ENCODE peak calls at places on chromosomes 16 and 17, in four cellular contexts. D is H1, F is GM12878, V is K562. T is an unnamed sample.

GRCh38 chr17:81270279-81270678 is 24.8 kb downstream of the SLC38A10 start:
- DNase-seq in D (no peak), F (no peak), V (no peak), T (no peak)

GRCh38 chr17:70855401-70856054 is 686.2 kb downstream of the KCNJ2 start:
- DNase-seq in D (no peak), F (no peak), V (no peak), T (peak)

GRCh38 chr17:71496552-71496951 is 624.3 kb upstream of the SOX9 start:
- DNase-seq in D (no peak), F (no peak), V (no peak), T (peak)

GRCh38 chr16:80852261-80852872 is 48.0 kb upstream of the CDYL2 start:
- DNase-seq in D (peak), F (no peak), V (peak), T (peak)

GRCh38 chr16:31242197-31242596 is 17.6 kb upstream of the ITGAM start:
- DNase-seq in D (no peak), F (no peak), V (no peak), T (peak)

GRCh38 chr16:53159781-53160436 is 105.1 kb downstream of the CHD9 start:
- DNase-seq in D (peak), F (peak), V (peak), T (peak)

GRCh38 chr17:79931517-79932309 is 92.5 kb upstream of the CBX4 start:
- DNase-seq in D (no peak), F (no peak), V (no peak), T (peak)

GRCh38 chr17:56595831-56596740 is 2.6 kb downstream of the NOG start:
- DNase-seq in D (peak), F (no peak), V (no peak), T (peak)

GRCh38 chr16:14303182-14303618 is 232.1 kb downstream of the MRTFB start:
- DNase-seq in D (no peak), F (no peak), V (peak), T (peak)

GRCh38 chr17:28228109-28228840 is 90.7 kb upstream of the TMEM97 start:
- DNase-seq in D (peak), F (no peak), V (no peak), T (no peak)

GRCh38 chr16:31192856-31193642 is 9.5 kb downstream of the PYCARD start:
- DNase-seq in D (no peak), F (no peak), V (no peak), T (no peak)

GRCh38 chr17:74842146-74842598 is 17.5 kb downstream of the GRIN2C start:
- DNase-seq in D (no peak), F (no peak), V (no peak), T (no peak)

GRCh38 chr16:86321491-86321890 is 188.8 kb upstream of the FOXF1 start:
- DNase-seq in D (no peak), F (no peak), V (no peak), T (no peak)

GRCh38 chr16:814974-815373 is 14.4 kb upstream of the GNG13 start:
- DNase-seq in D (no peak), F (no peak), V (no peak), T (peak)

GRCh38 chr17:57357830-57358426 is 101.6 kb downstream of the MSI2 start:
- DNase-seq in D (no peak), F (peak), V (no peak), T (no peak)

GRCh38 chr17:18043491-18043890 is 4.3 kb downstream of the GID4 start:
- DNase-seq in D (no peak), F (no peak), V (peak), T (peak)

GRCh38 chr17:72502111-72502939 is 381.5 kb downstream of the SOX9 start:
- DNase-seq in D (no peak), F (no peak), V (no peak), T (peak)

GRCh38 chr17:78977681-78977943 is 2.1 kb downstream of the LGALS3BP start:
- DNase-seq in D (no peak), F (no peak), V (no peak), T (no peak)

GRCh38 chr16:15811778-15812750 is 44.8 kb downstream of the MYH11 start:
- DNase-seq in D (no peak), F (no peak), V (no peak), T (peak)

GRCh38 chr17:57279432-57279831 is 23.1 kb downstream of the MSI2 start:
- DNase-seq in D (no peak), F (no peak), V (no peak), T (peak)

GRCh38 chr16:80045944-80046660 is 445.6 kb upstream of the MAF start:
- DNase-seq in D (no peak), F (no peak), V (no peak), T (no peak)

GRCh38 chr17:79891113-79891730 is 52.0 kb upstream of the CBX4 start:
- DNase-seq in D (no peak), F (no peak), V (no peak), T (no peak)

GRCh38 chr17:61408151-61409041 is 8.8 kb downstream of the TBX2 start:
- DNase-seq in D (peak), F (no peak), V (no peak), T (peak)

GRCh38 chr17:62656446-62656845 is 29.0 kb downstream of the MRC2 start:
- DNase-seq in D (no peak), F (no peak), V (no peak), T (no peak)

GRCh38 chr17:72639711-72640110 is 452.8 kb downstream of the SLC39A11 start:
- DNase-seq in D (no peak), F (no peak), V (no peak), T (no peak)

GRCh38 chr16:23245268-23245667 is 56.8 kb upstream of the SCNN1B start:
- DNase-seq in D (no peak), F (no peak), V (no peak), T (no peak)

GRCh38 chr16:51896013-51896412 is 650.9 kb downstream of the TOX3 start:
- DNase-seq in D (no peak), F (no peak), V (no peak), T (no peak)
- TF ChIP-seq CEBPB in D (no peak), F (no peak), V (no peak), T (no peak)

GRCh38 chr17:47850373-47850691 is 631 bp downstream of the SP6 start:
- DNase-seq in D (no peak), F (no peak), V (no peak), T (no peak)

GRCh38 chr17:47846741-47847340 is 4.1 kb downstream of the SP6 start:
- DNase-seq in D (peak), F (no peak), V (no peak), T (no peak)

GRCh38 chr17:47848198-47848513 is 2.8 kb downstream of the SP6 start:
- DNase-seq in D (no peak), F (no peak), V (no peak), T (no peak)

GRCh38 chr17:47844814-47845453 is 3.9 kb upstream of the SCRN2 start:
- DNase-seq in D (no peak), F (no peak), V (peak), T (peak)

GRCh38 chr17:47847341-47848197 is 3.4 kb downstream of the SP6 start:
- DNase-seq in D (peak), F (no peak), V (no peak), T (no peak)
- H2AFZ ChIP-seq in D (no peak), F (no peak), V (no peak), T (peak)

GRCh38 chr16:56332464-56333079 is 92.8 kb downstream of the AMFR start:
- DNase-seq in D (peak), F (no peak), V (peak), T (peak)

GRCh38 chr16:56330476-56330875 is 94.9 kb downstream of the AMFR start:
- DNase-seq in D (no peak), F (no peak), V (no peak), T (no peak)

GRCh38 chr16:56331399-56331798 is 93.9 kb downstream of the AMFR start:
- DNase-seq in D (no peak), F (no peak), V (no peak), T (no peak)

GRCh38 chr16:56329887-56330286 is 95.5 kb downstream of the AMFR start:
- DNase-seq in D (no peak), F (no peak), V (no peak), T (no peak)

DNA sequence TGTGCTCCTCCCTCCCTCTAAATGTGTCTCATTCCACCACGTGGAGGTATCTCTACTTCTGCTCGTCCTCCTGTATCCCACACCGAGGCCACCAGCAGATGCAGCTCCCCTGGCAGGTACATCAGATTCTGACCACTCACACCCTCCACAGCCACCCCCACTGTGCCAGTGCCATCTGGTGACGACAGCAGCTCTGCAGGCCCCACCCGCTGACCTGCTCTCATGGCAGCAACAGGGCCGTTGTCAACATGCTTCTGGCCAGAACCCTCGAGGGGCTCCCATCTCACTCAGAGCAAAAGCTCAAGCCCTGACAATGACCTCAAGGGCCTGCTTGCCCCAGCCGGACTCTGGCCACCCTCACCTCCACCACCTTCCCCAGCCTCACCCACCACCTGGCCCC is 93.4 kb downstream of the AMFR start:
- DNase-seq in D (no peak), F (no peak), V (no peak), T (no peak)
- TF ChIP-seq CHD1 in D (no peak), F (no peak), V (no peak), T (no peak)

GRCh38 chr17:34706029-34706428 is 126.6 kb downstream of the TMEM132E start:
- DNase-seq in D (peak), F (no peak), V (peak), T (peak)
- TF ChIP-seq CEBPB in D (no peak), F (no peak), V (no peak), T (no peak)

DNA sequence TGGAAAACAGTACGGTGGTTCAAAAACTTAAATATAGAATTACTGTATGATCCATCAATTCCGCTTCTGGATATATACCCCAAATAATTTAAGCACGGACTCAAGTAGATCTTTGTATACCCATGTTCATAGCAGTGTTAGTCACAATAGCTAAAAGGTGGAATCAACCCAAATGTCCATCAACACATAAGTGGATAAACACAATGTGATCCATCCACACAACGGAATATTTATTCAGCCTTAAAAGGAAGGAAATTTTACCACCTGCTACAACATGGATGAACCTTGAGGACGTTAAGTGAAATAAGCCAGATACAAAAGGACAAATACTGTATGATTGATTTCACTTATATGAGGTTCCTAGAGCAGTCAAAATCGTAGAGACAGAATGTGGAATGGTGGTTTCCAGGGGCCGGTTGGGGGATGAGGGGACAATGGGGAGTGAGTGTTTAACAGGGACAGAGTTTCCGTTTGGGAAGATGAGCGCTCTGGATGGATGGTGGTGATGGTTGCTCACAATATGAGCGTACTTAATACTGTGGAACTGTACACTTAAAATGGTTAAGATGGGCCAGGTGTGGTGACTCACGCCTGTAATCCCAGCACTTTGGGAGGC is 5.4 kb upstream of the RNF222 start:
- DNase-seq in D (no peak), F (no peak), V (no peak), T (no peak)
- H2AFZ ChIP-seq in D (no peak), F (no peak), V (no peak), T (no peak)

DNA sequence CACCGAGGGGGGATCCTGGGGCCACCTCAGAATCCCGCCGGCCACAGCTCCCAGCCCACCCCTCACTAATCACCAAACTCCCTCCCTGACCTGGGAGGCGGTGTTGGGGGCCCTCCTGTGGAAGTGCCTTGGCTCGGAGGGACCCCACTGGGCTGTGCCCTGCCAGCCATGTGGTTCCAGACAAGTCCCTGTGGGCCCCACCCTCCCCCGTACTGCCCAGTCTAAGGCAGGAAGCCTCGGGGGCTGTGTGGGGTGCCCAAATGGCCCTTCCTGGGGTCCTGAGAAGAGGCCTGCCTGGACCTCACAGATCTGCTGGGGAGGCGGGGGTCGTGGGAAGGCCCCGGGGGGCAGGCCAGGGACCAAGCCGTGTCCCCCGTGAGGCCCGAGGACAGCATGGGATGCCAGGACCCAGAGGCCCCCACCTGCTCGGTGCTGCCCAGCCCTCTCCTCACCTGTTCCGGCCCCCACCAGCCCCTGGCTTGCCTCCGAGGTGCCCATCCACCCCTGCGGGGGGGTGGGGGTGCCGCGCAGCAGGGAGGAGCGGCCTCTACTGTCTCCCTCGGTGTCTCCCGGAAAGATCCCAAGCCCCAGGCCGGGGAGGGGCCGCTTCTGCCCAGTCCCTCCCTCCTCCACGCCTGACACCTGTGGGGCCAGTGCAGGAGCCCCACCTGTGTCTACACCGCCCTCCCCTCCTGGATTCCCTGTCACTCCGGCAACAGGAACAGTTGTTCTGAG is 9.3 kb upstream of the KREMEN2 start:
- DNase-seq in D (no peak), F (no peak), V (no peak), T (no peak)
- TF ChIP-seq CHD1 in D (no peak), F (no peak), V (no peak), T (no peak)

GRCh38 chr17:37117743-37118142 is 169.0 kb downstream of the AATF start:
- DNase-seq in D (no peak), F (no peak), V (no peak), T (no peak)
- TF ChIP-seq CEBPB in D (no peak), F (no peak), V (no peak), T (no peak)

DNA sequence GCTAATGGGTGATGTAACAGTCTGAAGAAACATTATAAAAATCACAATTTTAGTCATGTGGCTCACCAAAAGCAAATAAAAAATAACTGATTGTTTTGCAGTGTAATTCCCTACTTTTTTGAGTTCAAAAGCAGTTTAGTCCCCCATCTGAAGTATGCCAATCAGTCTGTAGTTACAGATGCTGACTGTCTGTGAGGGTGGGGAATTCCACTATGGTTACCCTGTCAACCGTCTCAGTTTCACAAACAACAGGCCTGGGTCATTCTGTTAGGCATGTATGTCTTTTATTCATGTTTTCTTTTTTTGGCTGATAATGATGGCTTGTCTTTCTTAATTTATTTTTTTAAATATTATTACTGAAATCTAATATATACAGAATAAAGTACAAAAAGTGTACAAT is 69.3 kb downstream of the STXBP4 start:
- DNase-seq in D (no peak), F (peak), V (no peak), T (no peak)
- H2AFZ ChIP-seq in D (no peak), F (no peak), V (no peak), T (no peak)

GRCh38 chr17:47117386-47117785 is 71.7 kb downstream of the CDC27 start:
- DNase-seq in D (no peak), F (no peak), V (no peak), T (no peak)

GRCh38 chr17:47119746-47120520 is 69.2 kb downstream of the CDC27 start:
- DNase-seq in D (no peak), F (no peak), V (no peak), T (peak)

GRCh38 chr17:47120521-47121095 is 68.5 kb downstream of the CDC27 start:
- DNase-seq in D (no peak), F (no peak), V (no peak), T (peak)
- TF ChIP-seq CHD1 in D (no peak), F (no peak), V (no peak), T (no peak)

DNA sequence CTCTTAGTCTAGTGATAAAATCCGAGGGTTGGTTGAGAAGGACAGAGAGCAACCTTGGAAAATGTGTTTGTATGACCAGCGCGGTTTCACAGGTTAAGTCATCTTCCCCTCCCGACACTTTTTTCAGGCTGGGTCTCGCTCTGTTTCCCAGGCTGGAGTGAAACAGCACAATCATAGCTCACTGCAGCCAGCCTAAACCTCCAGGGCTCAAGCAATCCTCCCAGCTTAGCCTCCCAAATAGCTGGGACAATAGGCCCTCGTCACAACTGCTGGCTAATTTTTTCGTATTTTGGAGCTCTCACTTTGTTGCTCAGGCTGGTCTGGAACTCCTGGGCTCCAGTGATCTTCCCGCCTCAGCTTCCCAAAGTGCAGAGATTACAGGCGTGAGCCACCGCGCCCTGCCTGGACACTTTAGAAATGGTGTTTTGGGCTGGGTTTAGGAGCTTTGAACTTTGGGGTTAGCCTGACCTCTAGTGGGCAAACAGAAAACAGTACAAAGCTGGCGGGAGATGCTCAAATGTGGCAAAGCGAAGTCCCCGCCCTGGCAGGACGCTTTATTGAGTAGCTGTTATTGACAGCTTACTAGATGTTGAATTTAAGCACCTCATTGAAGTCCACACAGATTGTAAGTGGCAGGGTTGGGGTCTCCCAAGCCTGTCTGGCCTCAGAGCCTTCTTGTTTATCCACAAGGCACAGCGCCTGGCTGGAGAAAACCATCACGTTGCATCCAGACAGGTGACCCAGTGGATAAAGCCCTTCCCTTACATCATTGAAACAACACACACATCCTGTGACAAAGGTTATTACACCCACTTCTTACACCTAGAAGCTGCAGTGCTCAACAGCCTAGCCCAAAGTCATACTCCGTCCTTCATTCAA is 34.7 kb upstream of the RBBP6 start:
- DNase-seq in D (peak), F (peak), V (peak), T (peak)
- TF ChIP-seq CEBPB in D (no peak), F (no peak), V (no peak), T (no peak)